ENCODE peak calls at places on chromosome 1, in seven cellular contexts. One of them, this sample, is unnamed.

GRCh38 chr1:226534645-226535044 is 13.9 kb upstream of the STUM start:
- DNase-seq in AML-193: no peak
- DNase-seq in amniotic stem cell: no peak
- DNase-seq in globus pallidus: no peak
- DNase-seq in GM10248: no peak
- DNase-seq in activated CD8-positive, alpha-beta memory T cell treated with anti-CD3 and anti-CD28 coated beads for 24 hours: no peak
- DNase-seq in activated naive CD8-positive, alpha-beta T cell treated with anti-CD3 and anti-CD28 coated beads, Interleukin-2, amount 10 ng/mL, durations not matched to agents 7 days and 5 days: no peak
- DNase-seq in this sample: no peak

GRCh38 chr1:17067465-17068245 is 13.8 kb upstream of the SDHB start:
- DNase-seq in GM10248: no peak
- DNase-seq in activated naive CD8-positive, alpha-beta T cell treated with anti-CD3 and anti-CD28 coated beads, Interleukin-2, amount 10 ng/mL, durations not matched to agents 7 days and 5 days: no peak
- DNase-seq in AML-193: no peak
- DNase-seq in amniotic stem cell: no peak
- DNase-seq in activated CD8-positive, alpha-beta memory T cell treated with anti-CD3 and anti-CD28 coated beads for 24 hours: no peak
- DNase-seq in globus pallidus: peak; percentile 49
- DNase-seq in this sample: no peak

GRCh38 chr1:51715369-51715768 is 98.5 kb downstream of the OSBPL9 start:
- DNase-seq in activated naive CD8-positive, alpha-beta T cell treated with anti-CD3 and anti-CD28 coated beads, Interleukin-2, amount 10 ng/mL, durations not matched to agents 7 days and 5 days: no peak
- DNase-seq in globus pallidus: no peak
- DNase-seq in GM10248: no peak
- DNase-seq in activated CD8-positive, alpha-beta memory T cell treated with anti-CD3 and anti-CD28 coated beads for 24 hours: no peak
- DNase-seq in AML-193: no peak
- DNase-seq in amniotic stem cell: no peak
- DNase-seq in this sample: no peak

GRCh38 chr1:85230305-85230977 is 29.0 kb downstream of the C1orf52 start:
- DNase-seq in activated naive CD8-positive, alpha-beta T cell treated with anti-CD3 and anti-CD28 coated beads, Interleukin-2, amount 10 ng/mL, durations not matched to agents 7 days and 5 days: no peak
- DNase-seq in globus pallidus: no peak
- DNase-seq in amniotic stem cell: no peak
- DNase-seq in GM10248: no peak
- DNase-seq in activated CD8-positive, alpha-beta memory T cell treated with anti-CD3 and anti-CD28 coated beads for 24 hours: no peak
- DNase-seq in AML-193: no peak
- DNase-seq in this sample: no peak

GRCh38 chr1:19909971-19910370 is 13.4 kb downstream of the PLA2G2E start:
- DNase-seq in AML-193: no peak
- DNase-seq in activated naive CD8-positive, alpha-beta T cell treated with anti-CD3 and anti-CD28 coated beads, Interleukin-2, amount 10 ng/mL, durations not matched to agents 7 days and 5 days: no peak
- DNase-seq in amniotic stem cell: no peak
- DNase-seq in GM10248: no peak
- DNase-seq in globus pallidus: no peak
- DNase-seq in activated CD8-positive, alpha-beta memory T cell treated with anti-CD3 and anti-CD28 coated beads for 24 hours: no peak
- DNase-seq in this sample: no peak

GRCh38 chr1:182206628-182207239 is 145.2 kb upstream of the ZNF648 start:
- DNase-seq in activated CD8-positive, alpha-beta memory T cell treated with anti-CD3 and anti-CD28 coated beads for 24 hours: no peak
- DNase-seq in GM10248: no peak
- DNase-seq in activated naive CD8-positive, alpha-beta T cell treated with anti-CD3 and anti-CD28 coated beads, Interleukin-2, amount 10 ng/mL, durations not matched to agents 7 days and 5 days: no peak
- DNase-seq in AML-193: no peak
- DNase-seq in globus pallidus: no peak
- DNase-seq in amniotic stem cell: no peak
- DNase-seq in this sample: peak; percentile 59

GRCh38 chr1:1072849-1073742 is 1.0 kb downstream of the RNF223 start:
- DNase-seq in activated CD8-positive, alpha-beta memory T cell treated with anti-CD3 and anti-CD28 coated beads for 24 hours: no peak
- DNase-seq in AML-193: no peak
- DNase-seq in amniotic stem cell: no peak
- DNase-seq in GM10248: no peak
- DNase-seq in globus pallidus: no peak
- DNase-seq in activated naive CD8-positive, alpha-beta T cell treated with anti-CD3 and anti-CD28 coated beads, Interleukin-2, amount 10 ng/mL, durations not matched to agents 7 days and 5 days: no peak
- DNase-seq in this sample: no peak

GRCh38 chr1:156004843-156005593 is 15.7 kb downstream of the SSR2 start:
- DNase-seq in activated naive CD8-positive, alpha-beta T cell treated with anti-CD3 and anti-CD28 coated beads, Interleukin-2, amount 10 ng/mL, durations not matched to agents 7 days and 5 days: peak; percentile 52
- DNase-seq in AML-193: no peak
- DNase-seq in globus pallidus: no peak
- DNase-seq in amniotic stem cell: no peak
- DNase-seq in GM10248: no peak
- DNase-seq in activated CD8-positive, alpha-beta memory T cell treated with anti-CD3 and anti-CD28 coated beads for 24 hours: peak; percentile 62
- DNase-seq in this sample: no peak

GRCh38 chr1:88647749-88648415 is 36.2 kb upstream of the PKN2 start:
- DNase-seq in activated CD8-positive, alpha-beta memory T cell treated with anti-CD3 and anti-CD28 coated beads for 24 hours: no peak
- DNase-seq in AML-193: no peak
- DNase-seq in amniotic stem cell: no peak
- DNase-seq in GM10248: no peak
- DNase-seq in activated naive CD8-positive, alpha-beta T cell treated with anti-CD3 and anti-CD28 coated beads, Interleukin-2, amount 10 ng/mL, durations not matched to agents 7 days and 5 days: no peak
- DNase-seq in globus pallidus: no peak
- DNase-seq in this sample: no peak

GRCh38 chr1:1907098-1907736 is 7.8 kb upstream of the CALML6 start:
- DNase-seq in activated CD8-positive, alpha-beta memory T cell treated with anti-CD3 and anti-CD28 coated beads for 24 hours: no peak
- DNase-seq in globus pallidus: no peak
- DNase-seq in AML-193: no peak
- DNase-seq in activated naive CD8-positive, alpha-beta T cell treated with anti-CD3 and anti-CD28 coated beads, Interleukin-2, amount 10 ng/mL, durations not matched to agents 7 days and 5 days: peak; percentile 38
- DNase-seq in GM10248: peak; percentile 59
- DNase-seq in amniotic stem cell: no peak
- DNase-seq in this sample: no peak

GRCh38 chr1:983736-984475 is 2.0 kb upstream of the PERM1 start:
- DNase-seq in activated naive CD8-positive, alpha-beta T cell treated with anti-CD3 and anti-CD28 coated beads, Interleukin-2, amount 10 ng/mL, durations not matched to agents 7 days and 5 days: peak; percentile 73
- DNase-seq in amniotic stem cell: no peak
- DNase-seq in globus pallidus: no peak
- DNase-seq in AML-193: no peak
- DNase-seq in GM10248: peak; percentile 85
- DNase-seq in activated CD8-positive, alpha-beta memory T cell treated with anti-CD3 and anti-CD28 coated beads for 24 hours: peak; percentile 88
- DNase-seq in this sample: no peak

GRCh38 chr1:237877628-237878027 is 13.1 kb downstream of the ZP4 start:
- DNase-seq in GM10248: no peak
- DNase-seq in globus pallidus: peak; percentile 13
- DNase-seq in AML-193: no peak
- DNase-seq in activated CD8-positive, alpha-beta memory T cell treated with anti-CD3 and anti-CD28 coated beads for 24 hours: no peak
- DNase-seq in amniotic stem cell: no peak
- DNase-seq in activated naive CD8-positive, alpha-beta T cell treated with anti-CD3 and anti-CD28 coated beads, Interleukin-2, amount 10 ng/mL, durations not matched to agents 7 days and 5 days: no peak
- DNase-seq in this sample: no peak

GRCh38 chr1:40057310-40058030 is 16.9 kb downstream of the CAP1 start:
- DNase-seq in activated naive CD8-positive, alpha-beta T cell treated with anti-CD3 and anti-CD28 coated beads, Interleukin-2, amount 10 ng/mL, durations not matched to agents 7 days and 5 days: no peak
- DNase-seq in GM10248: no peak
- DNase-seq in amniotic stem cell: no peak
- DNase-seq in activated CD8-positive, alpha-beta memory T cell treated with anti-CD3 and anti-CD28 coated beads for 24 hours: no peak
- DNase-seq in AML-193: no peak
- DNase-seq in globus pallidus: peak; percentile 60
- DNase-seq in this sample: no peak

GRCh38 chr1:193054169-193054675 is 4.9 kb downstream of the UCHL5 start:
- DNase-seq in activated naive CD8-positive, alpha-beta T cell treated with anti-CD3 and anti-CD28 coated beads, Interleukin-2, amount 10 ng/mL, durations not matched to agents 7 days and 5 days: no peak
- DNase-seq in AML-193: no peak
- DNase-seq in amniotic stem cell: no peak
- DNase-seq in GM10248: no peak
- DNase-seq in activated CD8-positive, alpha-beta memory T cell treated with anti-CD3 and anti-CD28 coated beads for 24 hours: no peak
- DNase-seq in globus pallidus: no peak
- DNase-seq in this sample: no peak

GRCh38 chr1:155646307-155646706 is 36.3 kb downstream of the MSTO1 start:
- DNase-seq in globus pallidus: no peak
- DNase-seq in amniotic stem cell: no peak
- DNase-seq in AML-193: peak; percentile 65
- DNase-seq in activated CD8-positive, alpha-beta memory T cell treated with anti-CD3 and anti-CD28 coated beads for 24 hours: no peak
- DNase-seq in activated naive CD8-positive, alpha-beta T cell treated with anti-CD3 and anti-CD28 coated beads, Interleukin-2, amount 10 ng/mL, durations not matched to agents 7 days and 5 days: no peak
- DNase-seq in GM10248: no peak
- DNase-seq in this sample: peak; percentile 28

This sample was measured in smooth muscle cell of the brain vasculature.